ENCODE peak calls at places on chromosomes 6 and 20, in six cellular contexts. Y, U, S, K, P and V are unnamed samples.
A peak's percentile ranks its signal among the peaks of the same experiment; 100 is the strongest.

GRCh38 chr20:23235173-23236027 is 115.2 kb upstream of the NXT1 start:
- DNase-seq in Y (no peak), U (peak; percentile 41), S (no peak), K (peak; percentile 74), P (peak; percentile 80), V (peak; percentile 71)

GRCh38 chr20:60467078-60467477 is 508.9 kb downstream of the CDH26 start:
- DNase-seq in Y (no peak), U (no peak), S (no peak), K (no peak), P (no peak), V (no peak)

GRCh38 chr6:101086473-101086872 is 205.3 kb upstream of the ASCC3 start:
- DNase-seq in Y (no peak), U (no peak), S (no peak), K (no peak), P (no peak), V (no peak)

GRCh38 chr20:58271596-58272460 is 37.7 kb upstream of the RAB22A start:
- DNase-seq in Y (no peak), U (peak; percentile 8), S (no peak), K (no peak), P (no peak), V (no peak)

GRCh38 chr20:1633535-1633934 is 13.7 kb upstream of the SIRPB1 start:
- DNase-seq in Y (no peak), U (peak; percentile 30), S (no peak), K (no peak), P (peak; percentile 26), V (peak; percentile 12)

GRCh38 chr6:72624557-72625160 is 2.8 kb downstream of the KCNQ5 start:
- DNase-seq in Y (no peak), U (no peak), S (no peak), K (peak; percentile 26), P (peak; percentile 39), V (no peak)

GRCh38 chr6:88626460-88626859 is 337.0 kb downstream of the RNGTT start:
- DNase-seq in Y (no peak), U (peak; percentile 22), S (no peak), K (peak; percentile 34), P (no peak), V (peak; percentile 55)

GRCh38 chr20:3406481-3407425 is 716 bp downstream of the DNAAF9 start:
- DNase-seq in Y (no peak), U (peak; percentile 25), S (peak; percentile 63), K (peak; percentile 83), P (peak; percentile 61), V (peak; percentile 58)

GRCh38 chr6:93341900-93342613 is 77.3 kb downstream of the EPHA7 start:
- DNase-seq in Y (no peak), U (no peak), S (no peak), K (no peak), P (no peak), V (no peak)

GRCh38 chr6:80488190-80488589 is 381.7 kb downstream of the BCKDHB start:
- DNase-seq in Y (no peak), U (no peak), S (no peak), K (no peak), P (no peak), V (no peak)

GRCh38 chr6:113574147-113574546 is 283.0 kb upstream of the MARCKS start:
- DNase-seq in Y (no peak), U (no peak), S (no peak), K (no peak), P (no peak), V (no peak)

GRCh38 chr6:1230281-1230680 is 81.6 kb upstream of the FOXQ1 start:
- DNase-seq in Y (no peak), U (no peak), S (no peak), K (no peak), P (no peak), V (no peak)

GRCh38 chr20:58547527-58548475 is 32.6 kb upstream of the APCDD1L start:
- DNase-seq in Y (no peak), U (peak; percentile 89), S (peak; percentile 27), K (no peak), P (peak; percentile 46), V (no peak)

GRCh38 chr6:45421700-45422540 is 44.2 kb upstream of the SUPT3H start:
- DNase-seq in Y (no peak), U (peak; percentile 78), S (peak; percentile 71), K (peak; percentile 89), P (peak; percentile 68), V (peak; percentile 85)

GRCh38 chr6:14252271-14252850 is 134.8 kb downstream of the CD83 start:
- DNase-seq in Y (no peak), U (no peak), S (no peak), K (no peak), P (no peak), V (no peak)

GRCh38 chr20:16472045-16472872 is 101.0 kb downstream of the KIF16B start:
- DNase-seq in Y (no peak), U (peak; percentile 60), S (no peak), K (no peak), P (peak; percentile 12), V (peak; percentile 35)

GRCh38 chr6:144411506-144412165 is 126.5 kb downstream of the UTRN start:
- DNase-seq in Y (no peak), U (peak; percentile 38), S (no peak), K (peak; percentile 39), P (no peak), V (peak; percentile 45)

GRCh38 chr20:10647909-10648308 is 25.9 kb downstream of the JAG1 start:
- DNase-seq in Y (no peak), U (no peak), S (no peak), K (no peak), P (no peak), V (no peak)
- TF ChIP-seq CTCF in Y (no peak), U (no peak), S (no peak), K (no peak), P (no peak), V (no peak)

DNA sequence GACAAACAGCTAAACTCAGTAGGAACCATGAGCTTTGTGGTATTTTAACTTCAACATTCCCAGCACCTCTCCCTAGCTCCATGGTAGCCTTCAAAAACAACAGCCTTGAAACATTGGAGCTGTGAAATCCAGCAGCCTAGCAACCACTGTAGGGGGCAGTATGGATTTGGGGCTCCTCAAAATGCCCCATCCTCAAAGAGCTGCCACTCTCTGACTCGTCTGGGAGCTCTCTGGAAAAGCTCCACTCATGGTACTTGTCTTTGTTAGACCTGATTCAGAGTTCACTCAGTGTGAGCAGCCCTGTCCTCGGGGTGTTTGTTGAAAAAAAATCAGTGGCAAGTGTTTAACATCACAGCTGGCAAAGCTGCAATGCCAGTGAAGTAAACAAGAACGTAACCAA is 82.9 kb downstream of the KIF6 start:
- DNase-seq in Y (no peak), U (no peak), S (no peak), K (no peak), P (no peak), V (no peak)
- TF ChIP-seq CTCF in Y (no peak), U (no peak), S (no peak), K (no peak), P (no peak), V (no peak)

GRCh38 chr20:24432057-24432456 is 37.4 kb upstream of the SYNDIG1 start:
- DNase-seq in Y (no peak), U (no peak), S (no peak), K (no peak), P (no peak), V (no peak)
- TF ChIP-seq CTCF in Y (no peak), U (no peak), S (no peak), K (no peak), P (no peak), V (no peak)

DNA sequence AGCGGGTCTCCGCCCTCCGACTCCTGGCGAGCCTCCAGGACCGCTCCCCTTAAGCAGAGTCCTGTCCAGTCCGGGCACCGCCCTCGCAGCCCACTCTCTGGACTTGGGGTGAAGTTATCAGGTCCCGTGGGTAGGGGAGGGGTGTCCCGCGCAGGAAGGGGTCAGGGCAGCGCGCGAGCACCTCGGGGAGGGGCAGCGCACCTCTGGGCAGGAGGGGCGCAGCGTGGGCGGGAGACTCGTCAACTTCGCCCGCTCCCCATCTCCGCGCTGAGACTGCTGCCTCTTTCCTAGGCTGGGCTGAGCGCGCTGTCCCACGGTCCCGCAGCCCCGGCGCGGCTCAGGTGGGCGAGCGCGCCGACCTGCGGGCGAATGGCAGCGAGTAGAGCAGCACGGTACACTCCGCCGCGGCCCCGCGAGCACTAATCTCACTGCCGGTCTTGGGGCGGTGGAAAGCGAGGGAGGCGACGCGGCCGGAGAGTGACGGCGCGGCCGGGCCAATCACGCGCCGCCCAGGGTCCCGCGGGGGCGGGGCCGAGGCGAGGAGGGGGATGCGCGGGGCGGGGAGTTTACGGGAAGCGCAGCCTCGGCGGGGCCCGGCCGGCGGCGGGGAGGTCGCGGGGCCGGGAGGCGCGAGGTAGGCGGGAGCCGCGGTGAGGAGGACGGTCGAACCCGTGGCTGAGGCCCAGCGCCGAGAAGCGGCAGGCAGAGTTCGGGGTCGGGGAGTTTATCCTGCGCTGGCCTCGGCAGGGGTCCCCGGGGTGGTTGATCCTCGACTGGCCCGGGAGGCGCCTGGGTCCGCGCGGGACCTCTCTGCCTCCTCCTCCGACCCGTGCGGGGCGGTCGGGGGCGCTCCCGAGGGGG is at the start of gene MAN1A1:
- DNase-seq in Y (no peak), U (peak; percentile 75), S (peak; percentile 91), K (peak; percentile 75), P (peak; percentile 78), V (peak; percentile 89)
- TF ChIP-seq CTCF in Y (no peak), U (no peak), S (no peak), K (no peak), P (no peak), V (no peak)

GRCh38 chr20:21693322-21693721 is 12.1 kb upstream of the PAX1 start:
- DNase-seq in Y (no peak), U (no peak), S (no peak), K (no peak), P (no peak), V (no peak)
- TF ChIP-seq CTCF in Y (no peak), U (no peak), S (peak; percentile 66), K (no peak), P (no peak), V (no peak)

GRCh38 chr6:136058852-136059251 is 191.3 kb downstream of the MTFR2 start:
- DNase-seq in Y (no peak), U (no peak), S (no peak), K (no peak), P (no peak), V (no peak)

GRCh38 chr6:136063095-136063494 is 187.0 kb downstream of the MTFR2 start:
- DNase-seq in Y (no peak), U (peak; percentile 93), S (no peak), K (peak; percentile 59), P (peak; percentile 65), V (peak; percentile 92)

GRCh38 chr6:136060759-136061158 is 189.4 kb downstream of the MTFR2 start:
- DNase-seq in Y (no peak), U (no peak), S (no peak), K (no peak), P (no peak), V (no peak)

GRCh38 chr6:136060052-136060451 is 190.1 kb downstream of the MTFR2 start:
- DNase-seq in Y (no peak), U (no peak), S (no peak), K (no peak), P (no peak), V (no peak)

GRCh38 chr6:136059308-136059707 is 190.8 kb downstream of the MTFR2 start:
- DNase-seq in Y (no peak), U (no peak), S (no peak), K (no peak), P (no peak), V (no peak)
- TF ChIP-seq CTCF in Y (no peak), U (no peak), S (no peak), K (no peak), P (no peak), V (no peak)